ENCODE peak calls at places on chromosomes 3 and 15, in five cellular contexts. L is H9, E is neuronal stem cell, X is H1, Y is trophoblast cell. P is an unnamed sample.

GRCh38 chr3:88141458-88142083 is 8.2 kb upstream of the C3orf38 start:
- DNase-seq in L (no peak), E (no peak), X (no peak), Y (peak; percentile 31), P (peak; percentile 60)

GRCh38 chr3:127456471-127457093 is 134.0 kb downstream of the TPRA1 start:
- DNase-seq in L (no peak), E (no peak), X (peak; percentile 62), Y (no peak), P (peak; percentile 53)

GRCh38 chr3:46574881-46575576 is 8.9 kb upstream of the LRRC2 start:
- DNase-seq in L (peak; percentile 58), E (no peak), X (peak; percentile 64), Y (no peak), P (no peak)

GRCh38 chr15:52734329-52734728 is 55.1 kb upstream of the ATOSA start:
- DNase-seq in L (no peak), E (no peak), X (no peak), Y (peak; percentile 85), P (no peak)

GRCh38 chr15:57503051-57503702 is 88.5 kb upstream of the MYZAP start:
- DNase-seq in L (peak; percentile 54), E (no peak), X (peak; percentile 66), Y (no peak), P (no peak)

GRCh38 chr3:172189213-172189612 is 149.8 kb downstream of the FNDC3B start:
- DNase-seq in L (no peak), E (no peak), X (no peak), Y (no peak), P (no peak)

GRCh38 chr15:82044373-82045178 is 1.2 kb downstream of the MEX3B start:
- DNase-seq in L (peak; percentile 84), E (peak; percentile 70), X (peak; percentile 79), Y (peak; percentile 42), P (peak; percentile 79)

GRCh38 chr3:94101860-94102259 is 39.0 kb downstream of the NSUN3 start:
- DNase-seq in L (no peak), E (no peak), X (no peak), Y (no peak), P (peak; percentile 11)

GRCh38 chr3:29335438-29335837 is 54.6 kb downstream of the RBMS3 start:
- DNase-seq in L (no peak), E (peak; percentile 6), X (no peak), Y (peak; percentile 38), P (peak; percentile 98)

GRCh38 chr3:100400424-100400781 is 486 bp downstream of the TOMM70 start:
- DNase-seq in L (no peak), E (peak; percentile 20), X (peak; percentile 51), Y (peak; percentile 29), P (peak; percentile 52)

GRCh38 chr15:60840306-60840702 is 361.4 kb upstream of the ICE2 start:
- DNase-seq in L (peak; percentile 37), E (no peak), X (no peak), Y (no peak), P (peak; percentile 31)

GRCh38 chr15:40274350-40275274 is 8.3 kb downstream of the ANKRD63 start:
- DNase-seq in L (peak; percentile 87), E (peak; percentile 81), X (peak; percentile 97), Y (peak; percentile 95), P (peak; percentile 79)

GRCh38 chr3:50913279-50913678 is 238.6 kb downstream of the DOCK3 start:
- DNase-seq in L (no peak), E (no peak), X (no peak), Y (no peak), P (no peak)

GRCh38 chr15:57382222-57382621 is 5.9 kb downstream of the CGNL1 start:
- DNase-seq in L (no peak), E (no peak), X (no peak), Y (no peak), P (no peak)

GRCh38 chr15:63277044-63277892 is at the start of gene APH1B:
- DNase-seq in L (peak; percentile 84), E (peak; percentile 63), X (peak; percentile 84), Y (peak; percentile 70), P (peak; percentile 66)

GRCh38 chr3:46898321-46899150 is 21.0 kb downstream of the PTH1R start:
- DNase-seq in L (no peak), E (no peak), X (peak; percentile 72), Y (no peak), P (no peak)

GRCh38 chr3:115615001-115615447 is 8.3 kb upstream of the GAP43 start:
- DNase-seq in L (peak; percentile 50), E (no peak), X (no peak), Y (peak; percentile 46), P (peak; percentile 22)

GRCh38 chr15:41254560-41254959 is 23.5 kb downstream of the CHP1 start:
- DNase-seq in L (no peak), E (no peak), X (no peak), Y (no peak), P (no peak)

GRCh38 chr3:134427400-134428111 is 53.3 kb upstream of the AMOTL2 start:
- DNase-seq in L (no peak), E (no peak), X (no peak), Y (peak; percentile 99), P (peak; percentile 99)

GRCh38 chr3:195752066-195752465 is 31.3 kb downstream of the MUC20 start:
- DNase-seq in L (no peak), E (no peak), X (no peak), Y (no peak), P (no peak)

GRCh38 chr3:188021502-188022040 is 132.4 kb upstream of the LPP start:
- DNase-seq in L (no peak), E (no peak), X (no peak), Y (peak; percentile 14), P (peak; percentile 80)

GRCh38 chr15:80118956-80119355 is 33.8 kb upstream of the FAH start:
- DNase-seq in L (no peak), E (no peak), X (no peak), Y (no peak), P (no peak)

GRCh38 chr3:170584585-170585007 is 1.3 kb downstream of the SLC7A14 start:
- DNase-seq in L (peak; percentile 90), E (peak; percentile 87), X (peak; percentile 96), Y (peak; percentile 77), P (peak; percentile 77)

GRCh38 chr3:156682963-156683362 is 8.6 kb downstream of the TIPARP start:
- DNase-seq in L (no peak), E (no peak), X (no peak), Y (no peak), P (no peak)

GRCh38 chr15:90203473-90203872 is 2.3 kb downstream of the SEMA4B start:
- DNase-seq in L (no peak), E (no peak), X (no peak), Y (no peak), P (no peak)

GRCh38 chr3:139297588-139298311 is 46.1 kb upstream of the MRPS22 start:
- DNase-seq in L (no peak), E (no peak), X (no peak), Y (no peak), P (no peak)

GRCh38 chr3:194220776-194221735 is 85.1 kb downstream of the HES1 start:
- DNase-seq in L (no peak), E (no peak), X (no peak), Y (peak; percentile 79), P (no peak)

GRCh38 chr3:39098473-39099000 is 8.9 kb downstream of the GORASP1 start:
- DNase-seq in L (no peak), E (no peak), X (peak; percentile 14), Y (no peak), P (no peak)

GRCh38 chr3:111373239-111373638 is 168.8 kb upstream of the CD96 start:
- DNase-seq in L (no peak), E (no peak), X (no peak), Y (no peak), P (no peak)

GRCh38 chr3:152910211-152910610 is 75.3 kb downstream of the P2RY1 start:
- DNase-seq in L (no peak), E (no peak), X (no peak), Y (peak; percentile 10), P (peak; percentile 6)

GRCh38 chr3:86257955-86258641 is 732.9 kb downstream of the VGLL3 start:
- DNase-seq in L (no peak), E (no peak), X (no peak), Y (no peak), P (no peak)

GRCh38 chr3:127747751-127748521 is 74.4 kb downstream of the MGLL start:
- DNase-seq in L (no peak), E (no peak), X (no peak), Y (no peak), P (peak; percentile 87)

GRCh38 chr15:46526726-46527110 is 891.9 kb downstream of the SQOR start:
- DNase-seq in L (no peak), E (no peak), X (no peak), Y (no peak), P (no peak)

DNA sequence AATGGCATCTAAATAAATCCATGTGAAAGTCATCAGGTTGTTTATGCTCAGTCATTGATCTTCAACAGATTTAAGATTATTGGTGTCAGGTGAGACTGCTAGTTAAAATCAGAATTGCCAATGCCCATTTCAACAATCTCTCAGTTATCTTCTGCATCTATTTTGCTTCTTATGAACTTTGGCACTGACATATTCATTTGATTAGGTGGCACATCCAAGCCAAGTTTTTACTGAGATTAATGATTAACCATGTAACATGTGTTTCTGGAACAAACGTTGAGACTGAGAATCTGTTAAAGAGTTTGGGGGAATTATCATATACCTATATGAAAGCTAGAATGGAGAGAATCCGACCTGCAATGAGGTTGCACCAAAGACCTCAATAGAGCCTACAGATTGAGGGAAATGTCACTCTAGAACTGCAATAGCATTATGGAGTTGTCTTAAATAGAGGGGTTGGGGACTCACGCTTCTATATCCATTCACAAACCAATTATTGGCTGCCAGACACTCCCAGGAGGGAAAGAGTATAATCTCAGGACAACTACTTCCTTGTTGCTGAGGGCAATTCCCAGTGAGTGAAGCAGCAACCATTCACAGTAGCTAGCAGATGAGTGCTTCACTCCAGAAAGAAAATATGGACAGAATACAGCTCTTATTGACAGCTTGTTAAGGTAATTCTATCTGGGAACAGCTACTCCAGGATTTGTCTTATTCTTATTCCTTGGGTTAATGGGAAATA is 891.3 kb downstream of the SQOR start:
- DNase-seq in L (no peak), E (no peak), X (no peak), Y (no peak), P (no peak)
- H4K91ac ChIP-seq in L (no peak overlapping the region), E (no peak overlapping the region), X (no peak overlapping the region), Y (no peak overlapping the region), P (no peak overlapping the region)

GRCh38 chr15:98504998-98505397 is 143.3 kb upstream of the IGF1R start:
- DNase-seq in L (no peak), E (no peak), X (peak; percentile 26), Y (no peak), P (no peak)
- H2BK12ac ChIP-seq in L (no peak overlapping the region), E (no peak overlapping the region), X (no peak overlapping the region), Y (no peak overlapping the region), P (no peak overlapping the region)

GRCh38 chr15:24761704-24762302 is 86.2 kb downstream of the NPAP1 start:
- DNase-seq in L (no peak), E (no peak), X (no peak), Y (peak; percentile 17), P (peak; percentile 16)

GRCh38 chr15:24772256-24772655 is 96.7 kb downstream of the NPAP1 start:
- DNase-seq in L (peak; percentile 55), E (no peak), X (no peak), Y (no peak), P (no peak)

GRCh38 chr15:24763891-24764290 is 88.3 kb downstream of the NPAP1 start:
- DNase-seq in L (no peak), E (no peak), X (no peak), Y (no peak), P (no peak)

GRCh38 chr15:24764375-24765171 is 89.0 kb downstream of the NPAP1 start:
- DNase-seq in L (no peak), E (no peak), X (no peak), Y (no peak), P (no peak)

GRCh38 chr15:24766511-24767133 is 91.0 kb downstream of the NPAP1 start:
- DNase-seq in L (no peak), E (no peak), X (no peak), Y (no peak), P (no peak)
- H2BK120ac ChIP-seq in L (no peak overlapping the region), E (no peak overlapping the region), X (no peak overlapping the region), Y (no peak overlapping the region), P (no peak overlapping the region)

GRCh38 chr3:53269888-53270880 is 14.4 kb upstream of the TKT start:
- DNase-seq in L (peak; percentile 95), E (peak; percentile 66), X (peak; percentile 74), Y (peak; percentile 99), P (peak; percentile 99)
- H4K91ac ChIP-seq in L (no peak overlapping the region), E (no peak overlapping the region), X (peak overlapping the region; percentile 93), Y (peak overlapping the region; percentile 99), P (peak overlapping the region; percentile 99)

P was measured in mesenchymal stem cell.